ENCODE peak calls at places on chromosomes 6 and 20, in nine cellular contexts. A, R, M, L, O, Z, K, C and P are unnamed samples.

GRCh38 chr6:68233623-68234022 is 401.5 kb upstream of the ADGRB3 start:
- DNase-seq in O (no peak), R (no peak), Z (no peak), L (no peak), C (no peak), M (no peak), A (no peak), K (no peak), P (no peak)

GRCh38 chr20:31665753-31666152 is 28.0 kb downstream of the COX4I2 start:
- DNase-seq in Z (no peak), O (no peak), C (no peak), R (no peak), A (no peak), K (no peak), L (no peak), M (no peak), P (no peak)

GRCh38 chr6:113654396-113654795 is 202.7 kb upstream of the MARCKS start:
- DNase-seq in L (no peak), A (no peak), C (no peak), Z (no peak), M (no peak), O (peak; percentile 72), R (peak; percentile 92), K (no peak), P (peak; percentile 90)

GRCh38 chr6:29762051-29762450 is 38.8 kb downstream of the HLA-F start:
- DNase-seq in R (no peak), O (no peak), C (no peak), A (no peak), K (no peak), L (no peak), Z (no peak), M (no peak), P (peak; percentile 78)

GRCh38 chr6:33599413-33599911 is 19.4 kb upstream of the BAK1 start:
- DNase-seq in Z (no peak), M (no peak), A (no peak), C (peak; percentile 40), L (no peak), O (no peak), R (no peak), K (no peak), P (no peak)

GRCh38 chr6:125749112-125749863 is at the start of gene HEY2:
- DNase-seq in Z (peak; percentile 86), C (peak; percentile 97), O (peak; percentile 89), L (peak; percentile 53), A (peak; percentile 56), R (no peak), M (peak; percentile 54), K (peak; percentile 30), P (peak; percentile 99)

GRCh38 chr6:160992323-160993314 is 1.1 kb downstream of the MAP3K4 start:
- DNase-seq in R (peak; percentile 69), Z (peak; percentile 57), A (no peak), O (no peak), M (no peak), C (peak; percentile 67), K (no peak), L (peak; percentile 15), P (no peak)

GRCh38 chr6:35385457-35386202 is 43.3 kb downstream of the PPARD start:
- DNase-seq in Z (no peak), M (no peak), L (no peak), A (peak; percentile 72), R (no peak), C (no peak), K (no peak), O (no peak), P (no peak)

GRCh38 chr20:47233333-47234188 is 122.9 kb downstream of the ZMYND8 start:
- DNase-seq in L (no peak), K (peak; percentile 27), A (no peak), Z (no peak), O (no peak), M (no peak), C (no peak), R (no peak), P (no peak)

GRCh38 chr6:11434565-11435326 is 102.8 kb upstream of the TMEM170B start:
- DNase-seq in Z (no peak), R (peak; percentile 40), O (no peak), M (no peak), K (no peak), L (no peak), C (no peak), A (peak; percentile 60), P (no peak)

GRCh38 chr20:15708984-15709598 is 864.2 kb downstream of the KIF16B start:
- DNase-seq in R (no peak), L (peak; percentile 3), O (no peak), C (peak; percentile 69), Z (peak; percentile 69), K (no peak), A (no peak), M (peak; percentile 7), P (no peak)

GRCh38 chr6:137387365-137387764 is 106.8 kb downstream of the OLIG3 start:
- DNase-seq in C (no peak), A (no peak), L (no peak), O (no peak), K (no peak), Z (no peak), M (no peak), R (no peak), P (no peak)

GRCh38 chr20:17427646-17428045 is 103.5 kb downstream of the BFSP1 start:
- DNase-seq in O (no peak), K (no peak), R (no peak), A (no peak), C (no peak), M (no peak), Z (no peak), L (no peak), P (no peak)

GRCh38 chr20:63128956-63129355 is 87.0 kb downstream of the YTHDF1 start:
- DNase-seq in R (no peak), C (peak; percentile 36), O (no peak), Z (no peak), K (no peak), M (no peak), A (no peak), L (no peak), P (peak; percentile 84)

GRCh38 chr20:25587536-25587935 is 2.2 kb upstream of the NINL start:
- DNase-seq in K (no peak), M (no peak), R (no peak), C (no peak), Z (peak; percentile 14), L (no peak), A (no peak), O (no peak), P (no peak)

GRCh38 chr20:13029687-13030510 is 21.1 kb downstream of the SPTLC3 start:
- DNase-seq in O (peak; percentile 64), C (no peak), K (peak; percentile 60), R (no peak), A (peak; percentile 99), L (no peak), Z (peak; percentile 10), M (no peak), P (peak; percentile 90)

GRCh38 chr20:58647162-58647813 is 3.8 kb upstream of the STX16 start:
- DNase-seq in R (peak; percentile 10), M (no peak), L (no peak), K (no peak), A (no peak), Z (no peak), O (peak; percentile 9), C (peak; percentile 38), P (peak; percentile 44)

GRCh38 chr6:137389150-137389664 is 105.0 kb downstream of the OLIG3 start:
- DNase-seq in K (no peak), Z (peak; percentile 76), M (peak; percentile 43), R (peak; percentile 97), O (no peak), A (no peak), C (no peak), L (peak; percentile 62), P (no peak)

GRCh38 chr6:113203135-113203534 is 654.0 kb upstream of the MARCKS start:
- DNase-seq in L (no peak), A (no peak), C (no peak), Z (no peak), R (no peak), O (no peak), K (no peak), M (no peak), P (no peak)

GRCh38 chr6:148168856-148169255 is 173.8 kb upstream of the SASH1 start:
- DNase-seq in K (no peak), Z (no peak), O (no peak), A (no peak), C (no peak), L (no peak), R (no peak), M (no peak), P (no peak)

GRCh38 chr6:57013501-57013900 is 33.0 kb upstream of the KIAA1586 start:
- DNase-seq in Z (no peak), O (no peak), A (peak; percentile 67), C (no peak), K (peak; percentile 51), R (no peak), M (no peak), L (no peak), P (no peak)

GRCh38 chr6:101458341-101458740 is 64.8 kb downstream of the GRIK2 start:
- DNase-seq in A (peak; percentile 19), K (no peak), O (no peak), Z (no peak), M (no peak), C (no peak), R (no peak), L (no peak), P (no peak)

GRCh38 chr6:110652520-110652919 is 162.7 kb downstream of the CDK19 start:
- DNase-seq in C (no peak), Z (no peak), K (no peak), A (no peak), M (no peak), O (no peak), R (no peak), L (no peak), P (no peak)

GRCh38 chr20:25125636-25126035 is 43.7 kb upstream of the VSX1 start:
- DNase-seq in R (no peak), M (no peak), Z (no peak), K (no peak), A (no peak), C (no peak), L (no peak), O (peak; percentile 50), P (no peak)

GRCh38 chr6:26536571-26537159 is 1.5 kb upstream of the HMGN4 start:
- DNase-seq in Z (peak; percentile 59), O (no peak), C (peak; percentile 48), R (peak; percentile 44), A (peak; percentile 55), L (peak; percentile 38), K (no peak), M (no peak), P (no peak)

GRCh38 chr20:59994697-59995122 is 36.5 kb downstream of the CDH26 start:
- DNase-seq in M (no peak), O (no peak), K (no peak), C (peak; percentile 90), R (no peak), A (no peak), L (no peak), Z (no peak), P (peak; percentile 48)

GRCh38 chr20:45039470-45039811 is 61.5 kb downstream of the KCNS1 start:
- DNase-seq in C (no peak), R (peak; percentile 89), K (no peak), O (no peak), L (no peak), M (no peak), Z (no peak), A (no peak), P (no peak)

GRCh38 chr6:710601-711571 is 17.9 kb upstream of the EXOC2 start:
- DNase-seq in M (no peak), R (no peak), Z (peak; percentile 64), C (peak; percentile 86), L (peak; percentile 66), O (no peak), A (peak; percentile 26), K (no peak), P (no peak)

GRCh38 chr20:43040427-43040826 is 149.3 kb downstream of the PTPRT start:
- DNase-seq in A (no peak), M (no peak), L (no peak), Z (peak; percentile 2), R (no peak), O (no peak), C (peak; percentile 72), K (no peak), P (peak; percentile 13)

GRCh38 chr20:14441201-14441600 is 103.8 kb upstream of the FLRT3 start:
- DNase-seq in L (no peak), Z (no peak), C (no peak), M (no peak), K (no peak), R (peak; percentile 28), O (no peak), A (no peak), P (no peak)

GRCh38 chr20:63471719-63472158 is 716 bp downstream of the KCNQ2 start:
- DNase-seq in M (no peak), O (no peak), C (peak; percentile 93), R (no peak), L (no peak), A (no peak), Z (no peak), K (no peak), P (no peak)